ENCODE peak calls at places on chromosomes 16 and 17, in ten cellular contexts. F is gastrocnemius medialis; O is body of pancreas; U is heart left ventricle; X is left ventricle myocardium inferior; S is CD4-positive, alpha-beta memory T cell; Z is CD4-positive, CD25-positive, alpha-beta regulatory T cell; R is epithelial cell of esophagus; N is cardiac fibroblast; I is pancreas. B is an unnamed sample.

GRCh38 chr16:19980866-19981265 is 92.8 kb downstream of the GPR139 start:
- DNase-seq in F (no peak), O (peak), U (no peak), X (no peak), S (no peak), Z (no peak), R (no peak), N (no peak), I (no peak), B (no peak)

GRCh38 chr16:35184356-35184870 is 1725.0 kb downstream of the TP53TG3F start:
- DNase-seq in F (no peak), O (no peak), U (no peak), X (no peak), S (no peak), Z (no peak), R (no peak), N (no peak), I (no peak), B (no peak)

GRCh38 chr16:85179344-85180046 is 67.2 kb upstream of the CIBAR2 start:
- DNase-seq in F (no peak), O (no peak), U (no peak), X (no peak), S (no peak), Z (no peak), R (no peak), N (no peak), I (no peak), B (no peak)

GRCh38 chr17:27293359-27293897 is 486 bp upstream of the WSB1 start:
- DNase-seq in F (peak), O (peak), U (peak), X (no peak), S (no peak), Z (no peak), R (no peak), N (no peak), I (no peak), B (no peak)

GRCh38 chr17:72972263-72972951 is 120.1 kb downstream of the SLC39A11 start:
- DNase-seq in F (no peak), O (no peak), U (no peak), X (no peak), S (no peak), Z (no peak), R (no peak), N (no peak), I (no peak), B (no peak)

GRCh38 chr16:3274947-3275346 is 8.3 kb upstream of the ZNF263 start:
- DNase-seq in F (no peak), O (no peak), U (no peak), X (no peak), S (no peak), Z (no peak), R (no peak), N (no peak), I (no peak), B (no peak)

GRCh38 chr17:2025622-2026309 is 632 bp upstream of the RTN4RL1 start:
- DNase-seq in F (peak), O (peak), U (peak), X (peak), S (no peak), Z (no peak), R (peak), N (peak), I (peak), B (peak)

GRCh38 chr17:64635647-64636305 is 26.3 kb downstream of the SMURF2 start:
- DNase-seq in F (no peak), O (no peak), U (no peak), X (no peak), S (no peak), Z (no peak), R (peak), N (peak), I (no peak), B (no peak)

GRCh38 chr16:87317766-87318121 is 552 bp upstream of the C16orf95 start:
- DNase-seq in F (peak), O (peak), U (peak), X (peak), S (no peak), Z (no peak), R (peak), N (peak), I (peak), B (no peak)

GRCh38 chr17:35920229-35920628 is 10.3 kb downstream of the RDM1 start:
- DNase-seq in F (no peak), O (no peak), U (no peak), X (no peak), S (no peak), Z (no peak), R (no peak), N (no peak), I (no peak), B (no peak)

GRCh38 chr16:405548-406506 is 4.1 kb downstream of the DECR2 start:
- DNase-seq in F (no peak), O (no peak), U (no peak), X (no peak), S (no peak), Z (no peak), R (no peak), N (no peak), I (peak), B (no peak)

GRCh38 chr17:40092581-40092980 is 7.8 kb downstream of the NR1D1 start:
- DNase-seq in F (no peak), O (no peak), U (peak), X (no peak), S (no peak), Z (no peak), R (no peak), N (no peak), I (peak), B (no peak)

GRCh38 chr16:4828567-4829320 is 18.3 kb downstream of the GLYR1 start:
- DNase-seq in F (peak), O (no peak), U (peak), X (peak), S (no peak), Z (no peak), R (no peak), N (no peak), I (no peak), B (no peak)

GRCh38 chr16:35310999-35311398 is 1851.6 kb downstream of the TP53TG3F start:
- DNase-seq in F (no peak), O (no peak), U (no peak), X (no peak), S (no peak), Z (no peak), R (no peak), N (no peak), I (no peak), B (no peak)

GRCh38 chr17:8087075-8087941 is at the start of gene ALOX12B:
- DNase-seq in F (no peak), O (no peak), U (no peak), X (no peak), S (no peak), Z (no peak), R (no peak), N (no peak), I (peak), B (no peak)

GRCh38 chr17:40727447-40728231 is 24.1 kb upstream of the KRT24 start:
- DNase-seq in F (no peak), O (no peak), U (no peak), X (no peak), S (no peak), Z (no peak), R (peak), N (peak), I (no peak), B (no peak)

GRCh38 chr16:9097266-9098219 is 6.1 kb downstream of the HAPSTR1 start:
- DNase-seq in F (no peak), O (no peak), U (no peak), X (no peak), S (no peak), Z (no peak), R (no peak), N (no peak), I (no peak), B (no peak)

GRCh38 chr16:19513377-19514053 is 8.4 kb downstream of the GDE1 start:
- DNase-seq in F (no peak), O (no peak), U (no peak), X (no peak), S (no peak), Z (no peak), R (peak), N (no peak), I (no peak), B (no peak)

GRCh38 chr16:88888778-88889387 is 22.4 kb upstream of the PABPN1L start:
- DNase-seq in F (no peak), O (no peak), U (peak), X (peak), S (no peak), Z (no peak), R (no peak), N (no peak), I (no peak), B (peak)

GRCh38 chr16:84616515-84616914 is 1.4 kb downstream of the COTL1 start:
- DNase-seq in F (no peak), O (no peak), U (no peak), X (no peak), S (peak), Z (peak), R (peak), N (no peak), I (no peak), B (no peak)

GRCh38 chr16:66103245-66103644 is 263.2 kb upstream of the CDH5 start:
- DNase-seq in F (no peak), O (no peak), U (no peak), X (no peak), S (no peak), Z (no peak), R (no peak), N (peak), I (no peak), B (no peak)

GRCh38 chr16:9275816-9276354 is 184.4 kb downstream of the HAPSTR1 start:
- DNase-seq in F (no peak), O (no peak), U (no peak), X (no peak), S (no peak), Z (no peak), R (no peak), N (no peak), I (no peak), B (no peak)

GRCh38 chr17:28729950-28730330 is 1.4 kb downstream of the NEK8 start:
- DNase-seq in F (no peak), O (no peak), U (no peak), X (no peak), S (no peak), Z (no peak), R (no peak), N (no peak), I (peak), B (no peak)
- H3K4me3 ChIP-seq in F (no peak), O (no peak), U (no peak), X (no peak), S (no peak), Z (no peak), R (no peak), N (no peak), I (no peak), B (no peak)

GRCh38 chr16:70429888-70430666 is 8.8 kb downstream of the ST3GAL2 start:
- DNase-seq in F (no peak), O (no peak), U (no peak), X (no peak), S (no peak), Z (no peak), R (no peak), N (no peak), I (no peak), B (no peak)

GRCh38 chr16:70432800-70433455 is 6.0 kb downstream of the ST3GAL2 start:
- DNase-seq in F (no peak), O (peak), U (peak), X (no peak), S (no peak), Z (no peak), R (no peak), N (peak), I (no peak), B (no peak)

GRCh38 chr16:70432304-70432799 is 6.5 kb downstream of the ST3GAL2 start:
- DNase-seq in F (no peak), O (no peak), U (no peak), X (no peak), S (no peak), Z (no peak), R (no peak), N (peak), I (no peak), B (no peak)

GRCh38 chr16:70428178-70428998 is 10.5 kb downstream of the ST3GAL2 start:
- DNase-seq in F (peak), O (peak), U (peak), X (peak), S (no peak), Z (no peak), R (peak), N (peak), I (peak), B (peak)

DNA sequence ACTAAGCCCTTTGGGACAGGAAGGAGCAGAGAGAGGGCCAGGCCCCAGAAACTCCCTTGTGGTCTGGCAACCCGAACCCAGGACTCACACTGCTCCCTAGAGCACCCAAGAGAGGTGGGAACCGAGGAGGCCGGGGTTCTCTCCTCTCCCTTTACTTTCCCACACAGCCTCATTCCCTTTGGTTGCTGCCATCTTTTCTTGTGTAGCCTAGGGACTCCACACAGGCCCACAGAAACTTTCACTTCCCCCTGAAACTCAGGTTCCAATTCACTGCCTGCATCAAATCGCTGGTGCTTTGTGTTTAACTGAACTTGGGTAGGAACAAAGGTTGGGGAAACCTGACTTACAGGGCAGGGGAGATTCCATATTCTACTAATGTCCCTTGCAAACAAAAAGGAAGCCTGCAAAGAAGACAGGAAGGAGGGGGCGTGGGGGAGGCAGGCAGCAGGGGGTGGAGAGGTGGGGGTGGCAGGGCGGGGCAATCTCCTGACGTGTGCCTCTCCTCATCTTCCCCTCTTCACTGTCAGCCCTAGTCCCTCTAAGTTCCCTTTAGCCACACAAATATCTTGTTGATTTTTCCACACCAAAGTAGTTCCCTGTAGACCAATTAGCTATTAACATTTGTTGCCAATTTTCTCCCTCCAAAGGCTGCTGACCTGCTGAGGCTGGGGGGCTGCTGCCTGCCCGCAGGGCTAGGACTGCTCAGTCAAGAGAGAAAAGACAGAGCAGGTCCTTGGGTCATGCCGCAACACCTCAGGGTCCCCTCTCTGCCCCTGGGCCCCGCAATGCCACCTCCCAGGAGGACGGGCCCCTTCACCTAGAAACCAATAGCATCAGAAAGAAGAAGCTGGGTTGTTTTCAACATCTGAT is 8.0 kb downstream of the ST3GAL2 start:
- DNase-seq in F (no peak), O (peak), U (no peak), X (no peak), S (peak), Z (peak), R (peak), N (no peak), I (no peak), B (no peak)
- H3K4me3 ChIP-seq in F (no peak), O (no peak), U (no peak), X (peak), S (no peak), Z (peak), R (no peak), N (no peak), I (no peak), B (no peak)

DNA sequence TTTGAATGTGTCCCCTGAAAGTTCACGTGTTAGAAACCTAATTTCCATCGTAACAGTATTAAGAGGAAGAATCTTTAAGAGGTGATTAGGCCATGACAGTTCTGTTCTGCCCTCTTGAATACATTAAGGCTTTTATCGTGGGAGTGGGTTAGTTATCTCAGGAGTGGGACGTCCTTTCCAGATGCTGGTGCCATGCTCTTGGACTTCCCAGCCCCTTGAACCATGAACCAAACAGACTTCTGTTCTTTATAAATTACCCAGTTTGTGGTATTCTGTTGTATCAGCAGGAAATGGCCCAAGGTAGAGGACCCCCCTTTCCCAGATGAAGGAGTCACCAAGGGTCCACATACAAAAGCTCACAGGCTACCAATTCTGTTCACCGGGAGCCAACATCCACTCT is 10.1 kb downstream of the GTF3C1 start:
- DNase-seq in F (no peak), O (no peak), U (no peak), X (no peak), S (no peak), Z (no peak), R (no peak), N (no peak), I (no peak), B (no peak)
- H3K4me3 ChIP-seq in F (no peak), O (no peak), U (no peak), X (no peak), S (no peak), Z (no peak), R (no peak), N (no peak), I (no peak), B (no peak)

DNA sequence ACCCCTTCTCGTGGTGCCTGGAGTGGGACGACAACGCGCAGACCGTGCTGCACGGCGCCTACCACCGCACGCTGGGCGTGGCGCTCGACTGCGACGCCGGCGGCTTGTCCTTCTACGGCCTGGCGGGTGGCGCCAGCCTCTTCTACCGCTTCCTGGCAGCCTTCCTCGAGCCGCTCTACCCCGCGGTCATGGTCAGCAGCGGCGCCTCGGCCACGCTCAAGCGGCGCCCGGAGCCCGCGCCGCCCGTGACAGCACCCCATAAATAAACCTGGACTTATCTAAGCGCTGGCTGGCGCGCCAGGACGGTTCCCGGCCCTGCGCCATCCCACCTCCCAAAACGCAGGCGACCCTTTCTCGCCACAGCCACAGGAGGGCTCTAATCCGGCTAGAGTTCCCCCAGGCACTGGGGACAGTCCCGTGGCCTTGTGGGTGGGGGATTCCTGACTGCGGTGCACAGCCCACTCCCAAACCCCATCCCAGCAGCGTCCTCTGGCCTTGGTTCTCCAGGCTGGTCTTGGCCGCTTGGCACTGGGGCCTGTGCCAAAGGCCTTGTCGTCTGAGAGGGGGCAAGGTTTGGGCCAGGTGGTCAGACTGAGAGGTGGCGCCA is 10.2 kb upstream of the SLC16A5 start:
- DNase-seq in F (peak), O (peak), U (peak), X (peak), S (peak), Z (peak), R (peak), N (peak), I (peak), B (no peak)
- H3K4me3 ChIP-seq in F (peak), O (no peak), U (peak), X (peak), S (peak), Z (no peak), R (peak), N (no peak), I (peak), B (peak)

GRCh38 chr17:44167181-44167861 is 3.2 kb upstream of the ASB16 start:
- DNase-seq in F (no peak), O (no peak), U (no peak), X (no peak), S (no peak), Z (no peak), R (no peak), N (no peak), I (no peak), B (no peak)

GRCh38 chr17:44174427-44174826 is 3.9 kb downstream of the ASB16 start:
- DNase-seq in F (no peak), O (no peak), U (no peak), X (no peak), S (no peak), Z (no peak), R (no peak), N (no peak), I (no peak), B (no peak)

GRCh38 chr17:44170135-44170498 is 387 bp upstream of the ASB16 start:
- DNase-seq in F (no peak), O (no peak), U (no peak), X (no peak), S (no peak), Z (no peak), R (no peak), N (no peak), I (no peak), B (no peak)

GRCh38 chr17:44171931-44172455 is 1.5 kb downstream of the ASB16 start:
- DNase-seq in F (no peak), O (no peak), U (no peak), X (no peak), S (no peak), Z (no peak), R (no peak), N (no peak), I (peak), B (no peak)

GRCh38 chr17:44170499-44171201 is at the start of gene ASB16:
- DNase-seq in F (peak), O (peak), U (peak), X (peak), S (no peak), Z (no peak), R (no peak), N (peak), I (peak), B (no peak)
- H3K4me3 ChIP-seq in F (peak), O (no peak), U (peak), X (peak), S (no peak), Z (no peak), R (no peak), N (no peak), I (no peak), B (no peak)

GRCh38 chr16:81497690-81498089 is 53.1 kb downstream of the CMIP start:
- DNase-seq in F (no peak), O (no peak), U (no peak), X (no peak), S (peak), Z (no peak), R (no peak), N (no peak), I (peak), B (no peak)
- H3K4me3 ChIP-seq in F (no peak), O (no peak), U (no peak), X (no peak), S (no peak), Z (no peak), R (no peak), N (no peak), I (no peak), B (no peak)

GRCh38 chr17:66690166-66690565 is 144.8 kb upstream of the CACNG5 start:
- DNase-seq in F (no peak), O (no peak), U (no peak), X (no peak), S (no peak), Z (no peak), R (no peak), N (no peak), I (no peak), B (no peak)

GRCh38 chr17:66691644-66692500 is 143.0 kb upstream of the CACNG5 start:
- DNase-seq in F (no peak), O (no peak), U (no peak), X (no peak), S (no peak), Z (no peak), R (no peak), N (peak), I (no peak), B (peak)

GRCh38 chr17:66686601-66687000 is 148.3 kb upstream of the CACNG5 start:
- DNase-seq in F (no peak), O (no peak), U (no peak), X (no peak), S (no peak), Z (no peak), R (no peak), N (no peak), I (no peak), B (no peak)

GRCh38 chr17:66687570-66688284 is 147.2 kb upstream of the CACNG5 start:
- DNase-seq in F (no peak), O (no peak), U (no peak), X (no peak), S (no peak), Z (no peak), R (no peak), N (no peak), I (no peak), B (no peak)

DNA sequence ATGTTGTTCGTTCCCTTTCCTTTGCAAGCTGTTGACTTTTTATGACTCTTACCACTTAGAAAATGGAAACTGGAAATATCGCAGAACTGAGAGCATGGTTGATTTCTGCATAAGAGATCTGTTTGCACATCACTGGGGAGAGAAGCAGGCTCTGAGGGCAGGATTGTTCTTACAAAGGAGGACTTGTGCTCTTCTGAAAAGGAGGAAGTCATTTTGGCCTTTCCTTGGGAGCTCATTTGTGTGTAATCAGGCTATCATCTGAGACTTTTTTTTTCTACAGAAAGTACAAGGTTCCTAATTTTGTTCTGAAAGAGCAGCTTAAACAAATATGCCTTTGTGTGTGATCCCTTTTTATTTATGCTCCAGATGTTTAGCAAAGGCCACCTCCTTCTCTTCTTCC is 145.7 kb upstream of the CACNG5 start:
- DNase-seq in F (no peak), O (no peak), U (no peak), X (no peak), S (no peak), Z (no peak), R (no peak), N (no peak), I (no peak), B (peak)
- H3K4me3 ChIP-seq in F (no peak), O (no peak), U (no peak), X (no peak), S (no peak), Z (no peak), R (no peak), N (no peak), I (no peak), B (no peak)